ENCODE peak calls at places on chromosomes 16 and 17, in seven cellular contexts. D is HL-60; E is stimulated activated CD4-positive, alpha-beta T cell treated with anti-CD3 and anti-CD28 coated beads, Interleukin-15, amount 100 ng/mL, for 1 hour; B is effector memory CD8-positive, alpha-beta T cell; Q is H9; U is AG10803; W is amniotic stem cell. G is an unnamed sample.

GRCh38 chr17:50332196-50332595 is 13.7 kb upstream of the XYLT2 start:
- DNase-seq in E (no peak), Q (no peak), W (no peak), D (no peak), U (no peak), B (no peak), G (no peak)

GRCh38 chr16:86510465-86511261 is at the start of gene FOXF1:
- DNase-seq in E (no peak), B (no peak), D (no peak), W (peak; percentile 28), Q (peak; percentile 66), U (peak; percentile 61), G (no peak)

GRCh38 chr17:78664476-78665384 is 87.5 kb upstream of the DNAH17 start:
- DNase-seq in W (no peak), D (no peak), Q (no peak), U (no peak), B (no peak), E (no peak), G (no peak)

GRCh38 chr17:77002103-77003045 is 134.2 kb downstream of the MGAT5B start:
- DNase-seq in W (no peak), Q (no peak), U (peak; percentile 27), E (no peak), B (no peak), D (no peak), G (no peak)

GRCh38 chr17:19263621-19264010 is 26.4 kb downstream of the EPN2 start:
- DNase-seq in W (peak; percentile 8), E (no peak), Q (no peak), D (no peak), U (peak; percentile 72), B (no peak), G (no peak)

GRCh38 chr16:11534262-11534661 is 52.5 kb downstream of the LITAF start:
- DNase-seq in U (peak; percentile 21), W (no peak), E (no peak), D (no peak), B (no peak), Q (no peak), G (no peak)

GRCh38 chr16:16019488-16019887 is 70.1 kb downstream of the ABCC1 start:
- DNase-seq in Q (no peak), B (no peak), W (peak; percentile 42), E (no peak), U (peak; percentile 80), D (no peak), G (no peak)

GRCh38 chr17:1082579-1082978 is 85.7 kb downstream of the TIMM22 start:
- DNase-seq in U (peak; percentile 4), Q (no peak), B (no peak), E (no peak), D (no peak), W (no peak), G (no peak)

GRCh38 chr16:71515026-71515425 is 11.2 kb upstream of the CHST4 start:
- DNase-seq in B (no peak), D (no peak), Q (no peak), W (no peak), E (no peak), U (no peak), G (no peak)

GRCh38 chr16:85125570-85126382 is 13.5 kb upstream of the CIBAR2 start:
- DNase-seq in B (no peak), Q (no peak), D (no peak), U (no peak), E (no peak), W (no peak), G (no peak)

GRCh38 chr16:53090591-53091507 is 36.1 kb downstream of the CHD9 start:
- DNase-seq in D (peak; percentile 89), U (peak; percentile 99), E (no peak), Q (no peak), B (no peak), W (peak; percentile 51), G (no peak)

GRCh38 chr16:12095275-12096161 is 119.0 kb downstream of the SNX29 start:
- DNase-seq in D (peak; percentile 22), Q (peak; percentile 56), U (peak; percentile 76), E (peak; percentile 31), W (peak; percentile 33), B (peak; percentile 59), G (no peak)

GRCh38 chr16:50213939-50214519 is 52.3 kb upstream of the ADCY7 start:
- DNase-seq in Q (no peak), W (no peak), B (peak; percentile 17), U (peak; percentile 50), D (peak; percentile 13), E (no peak), G (no peak)

GRCh38 chr17:72977768-72978417 is 114.6 kb downstream of the SLC39A11 start:
- DNase-seq in D (peak; percentile 47), B (no peak), Q (no peak), E (no peak), U (no peak), W (no peak), G (no peak)

GRCh38 chr17:17204041-17204591 is 2.0 kb downstream of the PLD6 start:
- DNase-seq in D (no peak), U (no peak), E (no peak), W (no peak), Q (no peak), B (no peak), G (no peak)

GRCh38 chr16:7487896-7488295 is 155.3 kb downstream of the RBFOX1 start:
- DNase-seq in E (no peak), D (no peak), B (no peak), W (no peak), U (no peak), Q (no peak), G (peak; percentile 34)

GRCh38 chr16:75089486-75090202 is 26.9 kb downstream of the LDHD start:
- DNase-seq in U (no peak), W (no peak), D (no peak), E (no peak), Q (no peak), B (no peak), G (no peak)

GRCh38 chr17:36469733-36470132 is 16.7 kb upstream of the ZNHIT3 start:
- DNase-seq in B (no peak), U (no peak), Q (no peak), D (no peak), W (no peak), E (no peak), G (no peak)

GRCh38 chr17:10155334-10156081 is 42.9 kb downstream of the GAS7 start:
- DNase-seq in Q (no peak), B (no peak), U (peak; percentile 65), E (no peak), D (no peak), W (no peak), G (no peak)

GRCh38 chr17:66661411-66661843 is 173.5 kb upstream of the CACNG5 start:
- DNase-seq in Q (no peak), W (no peak), U (peak; percentile 11), B (no peak), E (no peak), D (peak; percentile 53), G (no peak)

GRCh38 chr17:49497147-49498036 is 2.3 kb downstream of the NGFR start:
- DNase-seq in Q (peak; percentile 87), E (no peak), B (no peak), U (no peak), D (no peak), W (no peak), G (no peak)

GRCh38 chr16:10942352-10943297 is at the start of gene DEXI:
- DNase-seq in B (peak; percentile 92), W (peak; percentile 80), U (peak; percentile 84), E (peak; percentile 93), D (peak; percentile 84), Q (peak; percentile 91), G (peak; percentile 96)

GRCh38 chr17:68600123-68600880 is 865 bp downstream of the FAM20A start:
- DNase-seq in W (no peak), D (no peak), Q (peak; percentile 88), E (no peak), U (no peak), B (no peak), G (no peak)

GRCh38 chr17:74937064-74938051 is 1.7 kb downstream of the OTOP3 start:
- DNase-seq in U (no peak), Q (no peak), W (no peak), D (no peak), E (no peak), B (no peak), G (no peak)

GRCh38 chr16:73048292-73049050 is 543 bp upstream of the ZFHX3 start:
- DNase-seq in U (peak; percentile 60), W (no peak), Q (no peak), D (no peak), E (no peak), B (no peak), G (no peak)

G was measured in D721Med.